ENCODE peak calls at places on chromosome 10, in eight cellular contexts. M, I, C, U, Z, G, J and P are unnamed samples.

GRCh38 chr10:3198900-3199299 is 26.3 kb upstream of the PITRM1 start:
- DNase-seq in U (no peak), C (no peak), G (no peak), J (no peak), I (no peak), Z (no peak), M (no peak), P (no peak)

GRCh38 chr10:116521424-116522305 is 24.1 kb upstream of the PNLIP start:
- DNase-seq in J (peak), C (no peak), G (no peak), U (peak), M (no peak), Z (peak), I (peak), P (peak)

GRCh38 chr10:70600512-70601395 is 1.8 kb downstream of the PRF1 start:
- DNase-seq in I (no peak), Z (no peak), J (no peak), U (no peak), M (no peak), C (no peak), G (no peak), P (no peak)

GRCh38 chr10:120838941-120839340 is 12.2 kb upstream of the WDR11 start:
- DNase-seq in M (no peak), I (no peak), C (no peak), J (no peak), Z (no peak), U (no peak), G (no peak), P (no peak)

GRCh38 chr10:113038985-113039384 is 88.9 kb downstream of the TCF7L2 start:
- DNase-seq in U (no peak), G (no peak), Z (no peak), J (no peak), C (no peak), M (no peak), I (no peak), P (no peak)

GRCh38 chr10:49138361-49138891 is 4.6 kb upstream of the FAM170B start:
- DNase-seq in U (peak), Z (no peak), C (no peak), G (no peak), J (no peak), M (no peak), I (peak), P (no peak)

GRCh38 chr10:48550071-48550691 is 54.7 kb downstream of the ARHGAP22 start:
- DNase-seq in U (no peak), J (no peak), I (no peak), C (no peak), G (no peak), Z (no peak), M (no peak), P (no peak)

GRCh38 chr10:80662429-80663211 is 124.9 kb downstream of the SH2D4B start:
- DNase-seq in Z (peak), G (peak), C (peak), M (peak), J (peak), I (peak), U (peak), P (peak)

GRCh38 chr10:58631715-58632114 is 119.0 kb downstream of the BICC1 start:
- DNase-seq in U (peak), J (no peak), Z (no peak), G (no peak), M (no peak), I (no peak), C (no peak), P (no peak)

GRCh38 chr10:30027057-30028005 is 32.1 kb downstream of the JCAD start:
- DNase-seq in C (peak), G (peak), U (no peak), I (no peak), Z (no peak), J (peak), M (peak), P (no peak)

GRCh38 chr10:987635-987905 is 664 bp upstream of the GTPBP4 start:
- DNase-seq in J (no peak), Z (peak), G (no peak), M (no peak), U (peak), C (no peak), I (no peak), P (no peak)

GRCh38 chr10:70034252-70034651 is 18.4 kb upstream of the MACROH2A2 start:
- DNase-seq in G (no peak), Z (peak), U (no peak), I (no peak), M (no peak), C (no peak), J (no peak), P (no peak)

GRCh38 chr10:110861930-110862677 is 9.6 kb upstream of the PDCD4 start:
- DNase-seq in U (no peak), G (no peak), Z (no peak), J (no peak), I (peak), M (no peak), C (no peak), P (no peak)

GRCh38 chr10:28359334-28359733 is 56.5 kb upstream of the MPP7 start:
- DNase-seq in C (no peak), I (no peak), M (no peak), J (no peak), Z (no peak), U (no peak), G (no peak), P (no peak)

GRCh38 chr10:75295901-75296441 is 60.2 kb upstream of the COMTD1 start:
- DNase-seq in C (peak), J (no peak), I (no peak), Z (no peak), M (no peak), U (peak), G (no peak), P (no peak)

GRCh38 chr10:16439294-16439693 is 2.5 kb downstream of the PTER start:
- DNase-seq in Z (no peak), M (no peak), G (no peak), J (no peak), U (peak), C (no peak), I (peak), P (no peak)

GRCh38 chr10:130882911-130883310 is 428.6 kb downstream of the TCERG1L start:
- DNase-seq in Z (no peak), U (no peak), G (no peak), C (no peak), M (no peak), J (no peak), I (no peak), P (no peak)

GRCh38 chr10:94225589-94225988 is 137.2 kb downstream of the NOC3L start:
- DNase-seq in C (no peak), J (no peak), M (no peak), Z (no peak), I (peak), U (peak), G (no peak), P (no peak)
- TF ChIP-seq CTCF in C (no peak), J (no peak), M (peak), Z (peak), I (peak), U (peak), G (no peak), P (no peak)

GRCh38 chr10:133394064-133394663 is at the start of gene MTG1:
- DNase-seq in Z (peak), I (peak), C (peak), G (peak), J (peak), U (peak), M (no peak), P (peak)
- TF ChIP-seq CTCF in Z (no peak), I (no peak), C (no peak), G (no peak), J (no peak), U (no peak), M (peak), P (peak)

GRCh38 chr10:132461683-132462231 is 64.8 kb downstream of the PWWP2B start:
- DNase-seq in C (no peak), Z (no peak), U (no peak), M (no peak), I (no peak), J (no peak), G (no peak), P (no peak)

GRCh38 chr10:132464256-132465192 is 67.5 kb downstream of the PWWP2B start:
- DNase-seq in Z (no peak), G (no peak), M (no peak), C (peak), U (no peak), J (no peak), I (peak), P (no peak)

GRCh38 chr10:132462463-132463332 is 65.7 kb downstream of the PWWP2B start:
- DNase-seq in J (no peak), I (no peak), M (no peak), Z (no peak), U (no peak), C (no peak), G (no peak), P (no peak)

GRCh38 chr10:132465193-132465888 is 68.3 kb downstream of the PWWP2B start:
- DNase-seq in J (no peak), U (no peak), G (no peak), Z (no peak), I (no peak), C (no peak), M (no peak), P (no peak)

DNA sequence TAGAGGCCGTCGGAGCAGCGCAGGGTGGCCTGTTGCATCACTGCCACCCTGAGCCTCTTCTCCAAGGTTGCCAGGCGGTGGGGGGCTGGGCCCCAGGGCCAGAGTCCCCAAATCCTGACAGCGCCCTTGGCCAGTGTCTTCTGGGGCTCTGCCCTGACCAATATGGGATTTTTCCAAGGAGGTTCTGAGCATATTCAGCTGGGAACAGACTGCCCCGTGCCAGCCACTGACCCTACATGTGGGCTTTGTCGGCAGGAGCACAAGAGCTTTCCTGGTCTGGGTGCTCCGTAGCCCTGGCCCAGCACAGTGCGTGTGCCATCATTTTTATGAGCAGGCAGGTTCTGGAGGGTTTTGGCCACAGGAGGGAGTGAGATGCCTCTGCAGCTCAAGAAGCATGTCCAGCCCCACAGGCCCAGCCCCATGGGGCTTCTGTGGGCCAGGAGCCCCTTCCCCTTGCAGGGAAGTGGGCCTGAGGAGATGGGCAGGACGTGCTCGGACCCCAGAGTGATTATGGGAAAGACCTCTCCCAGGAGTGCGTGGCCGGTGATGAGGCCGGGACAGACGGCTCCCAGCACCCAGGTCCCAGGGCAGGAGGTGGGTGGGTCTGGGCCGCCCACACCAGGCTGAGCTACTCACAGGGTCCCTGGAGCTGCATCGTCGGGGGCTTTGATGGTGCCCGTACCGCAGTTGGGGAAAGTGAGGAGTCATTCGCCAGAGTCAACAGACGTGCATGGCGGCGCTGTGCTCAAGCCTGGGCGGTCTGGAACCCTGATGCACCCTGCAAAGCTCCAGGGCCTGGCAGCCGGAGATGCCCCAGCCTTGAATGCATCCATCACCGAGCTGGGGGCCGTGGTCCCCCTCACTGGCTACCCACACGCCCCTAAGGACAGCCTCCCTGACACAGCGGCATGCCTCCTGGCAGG is 66.6 kb downstream of the PWWP2B start:
- DNase-seq in C (no peak), Z (no peak), M (no peak), J (no peak), G (no peak), U (peak), I (peak), P (no peak)
- TF ChIP-seq CTCF in C (peak), Z (no peak), M (no peak), J (peak), G (no peak), U (peak), I (peak), P (peak)

DNA sequence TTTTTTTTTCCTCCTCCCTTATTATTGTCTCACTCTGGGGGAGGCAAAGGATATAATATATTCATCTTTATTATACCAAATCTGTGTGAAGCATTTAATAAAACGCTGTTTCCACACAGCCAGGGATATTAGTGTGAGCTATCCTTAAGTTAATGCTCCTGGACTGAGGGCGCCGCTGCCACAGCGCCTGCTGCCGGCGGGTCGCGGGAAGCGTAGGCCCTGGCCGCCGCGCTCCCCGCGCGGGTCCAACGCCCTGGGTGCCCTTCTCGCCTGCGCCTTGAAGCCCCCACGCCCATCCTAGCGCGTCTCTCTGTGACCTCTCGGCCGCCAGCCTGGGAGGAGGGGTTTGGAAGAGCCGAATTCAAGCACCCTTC is 9.5 kb upstream of the LBX1 start:
- DNase-seq in U (no peak), G (no peak), J (peak), M (no peak), C (no peak), I (no peak), Z (no peak), P (no peak)
- TF ChIP-seq CTCF in U (peak), G (peak), J (peak), M (peak), C (no peak), I (peak), Z (no peak), P (peak)

GRCh38 chr10:104028146-104028545 is 57.5 kb downstream of the COL17A1 start:
- DNase-seq in C (no peak), J (peak), G (no peak), M (no peak), Z (peak), I (peak), U (peak), P (no peak)
- TF ChIP-seq CTCF in C (no peak), J (peak), G (no peak), M (peak), Z (peak), I (peak), U (peak), P (peak)

GRCh38 chr10:86685893-86686632 is 17.8 kb downstream of the LDB3 start:
- DNase-seq in Z (no peak), J (no peak), G (no peak), I (no peak), U (no peak), C (no peak), M (no peak), P (no peak)

GRCh38 chr10:86681722-86682386 is 13.5 kb downstream of the LDB3 start:
- DNase-seq in Z (no peak), M (no peak), I (no peak), C (no peak), U (no peak), G (no peak), J (no peak), P (no peak)

GRCh38 chr10:86685416-86685815 is 17.1 kb downstream of the LDB3 start:
- DNase-seq in J (no peak), Z (no peak), U (no peak), C (no peak), M (no peak), I (no peak), G (no peak), P (no peak)

GRCh38 chr10:86682675-86683074 is 14.4 kb downstream of the LDB3 start:
- DNase-seq in C (no peak), Z (no peak), U (no peak), I (no peak), M (no peak), G (no peak), J (no peak), P (no peak)

GRCh38 chr10:86684305-86684704 is 16.0 kb downstream of the LDB3 start:
- DNase-seq in J (no peak), Z (no peak), U (no peak), C (peak), I (no peak), G (no peak), M (no peak), P (peak)
- TF ChIP-seq CTCF in J (peak), Z (no peak), U (peak), C (peak), I (peak), G (no peak), M (peak), P (peak)

GRCh38 chr10:125064681-125065492 is 95.5 kb downstream of the CTBP2 start:
- DNase-seq in I (peak), Z (no peak), U (peak), C (no peak), M (no peak), J (peak), G (no peak), P (no peak)
- TF ChIP-seq CTCF in I (no peak), Z (no peak), U (no peak), C (no peak), M (no peak), J (no peak), G (no peak), P (no peak)